ENCODE peak calls at places on chromosomes 6 and 20, in six cellular contexts. One of them, this sample, is unnamed.

GRCh38 chr6:138805431-138805830 is 9.5 kb downstream of the ECT2L start:
- DNase-seq in T-helper 9 cell: no peak
- DNase-seq in T-helper 1 cell: no peak
- DNase-seq in left lobe of liver: no peak
- DNase-seq in GM19239: no peak
- DNase-seq in breast epithelium: no peak
- DNase-seq in this sample: no peak

GRCh38 chr6:14622878-14623542 is 505.4 kb downstream of the CD83 start:
- DNase-seq in T-helper 9 cell: no peak
- DNase-seq in breast epithelium: no peak
- DNase-seq in left lobe of liver: no peak
- DNase-seq in GM19239: no peak
- DNase-seq in T-helper 1 cell: no peak
- DNase-seq in this sample: no peak

GRCh38 chr6:125165256-125165655 is 11.7 kb downstream of the TPD52L1 start:
- DNase-seq in breast epithelium: no peak
- DNase-seq in T-helper 1 cell: no peak
- DNase-seq in T-helper 9 cell: no peak
- DNase-seq in left lobe of liver: no peak
- DNase-seq in GM19239: no peak
- DNase-seq in this sample: no peak

GRCh38 chr6:155050311-155050710 is 55.2 kb downstream of the TIAM2 start:
- DNase-seq in T-helper 9 cell: no peak
- DNase-seq in left lobe of liver: no peak
- DNase-seq in breast epithelium: no peak
- DNase-seq in GM19239: no peak
- DNase-seq in T-helper 1 cell: no peak
- DNase-seq in this sample: no peak

GRCh38 chr20:41136336-41136694 is 1.0 kb upstream of the PLCG1 start:
- DNase-seq in breast epithelium: no peak
- DNase-seq in GM19239: no peak
- DNase-seq in T-helper 1 cell: no peak
- DNase-seq in T-helper 9 cell: no peak
- DNase-seq in left lobe of liver: no peak
- DNase-seq in this sample: no peak

GRCh38 chr20:17925300-17925939 is 43.2 kb downstream of the SNX5 start:
- DNase-seq in T-helper 1 cell: no peak
- DNase-seq in T-helper 9 cell: no peak
- DNase-seq in GM19239: no peak
- DNase-seq in left lobe of liver: peak
- DNase-seq in breast epithelium: no peak
- DNase-seq in this sample: no peak

GRCh38 chr6:3061501-3061941 is 6.8 kb upstream of the RIPK1 start:
- DNase-seq in T-helper 9 cell: no peak
- DNase-seq in breast epithelium: no peak
- DNase-seq in GM19239: no peak
- DNase-seq in left lobe of liver: no peak
- DNase-seq in T-helper 1 cell: no peak
- DNase-seq in this sample: no peak

GRCh38 chr6:22248513-22249308 is 48.1 kb downstream of the PRL start:
- DNase-seq in breast epithelium: no peak
- DNase-seq in T-helper 9 cell: no peak
- DNase-seq in left lobe of liver: no peak
- DNase-seq in T-helper 1 cell: no peak
- DNase-seq in GM19239: no peak
- DNase-seq in this sample: no peak

GRCh38 chr6:43934183-43934802 is 164.3 kb downstream of the VEGFA start:
- DNase-seq in T-helper 1 cell: no peak
- DNase-seq in GM19239: no peak
- DNase-seq in breast epithelium: peak
- DNase-seq in left lobe of liver: peak
- DNase-seq in T-helper 9 cell: no peak
- DNase-seq in this sample: no peak

GRCh38 chr6:39056681-39057080 is 8.1 kb downstream of the GLP1R start:
- DNase-seq in left lobe of liver: no peak
- DNase-seq in GM19239: no peak
- DNase-seq in T-helper 1 cell: no peak
- DNase-seq in breast epithelium: no peak
- DNase-seq in T-helper 9 cell: no peak
- DNase-seq in this sample: no peak

GRCh38 chr6:104472245-104472644 is 387.5 kb downstream of the HACE1 start:
- DNase-seq in left lobe of liver: no peak
- DNase-seq in GM19239: no peak
- DNase-seq in breast epithelium: no peak
- DNase-seq in T-helper 9 cell: no peak
- DNase-seq in T-helper 1 cell: no peak
- DNase-seq in this sample: no peak

GRCh38 chr6:129749749-129750120 is 39.8 kb upstream of the ARHGAP18 start:
- DNase-seq in GM19239: no peak
- DNase-seq in breast epithelium: no peak
- DNase-seq in T-helper 1 cell: no peak
- DNase-seq in left lobe of liver: no peak
- DNase-seq in T-helper 9 cell: no peak
- DNase-seq in this sample: no peak

GRCh38 chr20:51156041-51156795 is 133.3 kb upstream of the KCNG1 start:
- DNase-seq in GM19239: no peak
- DNase-seq in breast epithelium: no peak
- DNase-seq in left lobe of liver: peak
- DNase-seq in T-helper 9 cell: no peak
- DNase-seq in T-helper 1 cell: no peak
- DNase-seq in this sample: no peak

GRCh38 chr20:36491901-36492617 is 49.3 kb upstream of the MYL9 start:
- DNase-seq in T-helper 1 cell: peak
- DNase-seq in breast epithelium: no peak
- DNase-seq in GM19239: peak
- DNase-seq in left lobe of liver: no peak
- DNase-seq in T-helper 9 cell: peak
- DNase-seq in this sample: no peak

GRCh38 chr6:170209354-170210025 is 81.4 kb downstream of the DLL1 start:
- DNase-seq in T-helper 9 cell: no peak
- DNase-seq in T-helper 1 cell: no peak
- DNase-seq in GM19239: no peak
- DNase-seq in breast epithelium: no peak
- DNase-seq in left lobe of liver: peak
- DNase-seq in this sample: peak

GRCh38 chr6:137975058-137975940 is 108.2 kb downstream of the TNFAIP3 start:
- DNase-seq in left lobe of liver: no peak
- DNase-seq in GM19239: no peak
- DNase-seq in breast epithelium: no peak
- DNase-seq in T-helper 1 cell: no peak
- DNase-seq in T-helper 9 cell: no peak
- DNase-seq in this sample: no peak

GRCh38 chr6:33590531-33591198 is 10.6 kb upstream of the BAK1 start:
- DNase-seq in breast epithelium: no peak
- DNase-seq in GM19239: no peak
- DNase-seq in left lobe of liver: no peak
- DNase-seq in T-helper 1 cell: no peak
- DNase-seq in T-helper 9 cell: no peak
- DNase-seq in this sample: no peak

GRCh38 chr20:32139947-32140346 is 30.4 kb downstream of the TM9SF4 start:
- DNase-seq in T-helper 9 cell: no peak
- DNase-seq in breast epithelium: no peak
- DNase-seq in left lobe of liver: no peak
- DNase-seq in GM19239: no peak
- DNase-seq in T-helper 1 cell: no peak
- DNase-seq in this sample: no peak

GRCh38 chr6:44224978-44225330 is 1.6 kb downstream of the SLC29A1 start:
- DNase-seq in breast epithelium: no peak
- DNase-seq in GM19239: no peak
- DNase-seq in T-helper 1 cell: no peak
- DNase-seq in left lobe of liver: no peak
- DNase-seq in T-helper 9 cell: no peak
- DNase-seq in this sample: no peak

GRCh38 chr20:54219751-54220426 is 12.0 kb downstream of the PFDN4 start:
- DNase-seq in left lobe of liver: no peak
- DNase-seq in T-helper 9 cell: no peak
- DNase-seq in GM19239: no peak
- DNase-seq in T-helper 1 cell: no peak
- DNase-seq in breast epithelium: no peak
- DNase-seq in this sample: no peak

GRCh38 chr6:170101281-170102035 is 189.4 kb downstream of the DLL1 start:
- DNase-seq in GM19239: no peak
- DNase-seq in T-helper 1 cell: no peak
- DNase-seq in breast epithelium: peak
- DNase-seq in T-helper 9 cell: no peak
- DNase-seq in left lobe of liver: peak
- DNase-seq in this sample: peak

GRCh38 chr20:47133809-47134456 is 222.6 kb downstream of the ZMYND8 start:
- DNase-seq in left lobe of liver: no peak
- DNase-seq in breast epithelium: no peak
- DNase-seq in T-helper 9 cell: no peak
- DNase-seq in T-helper 1 cell: no peak
- DNase-seq in GM19239: no peak
- DNase-seq in this sample: peak

This sample was measured in mesothelial cell of epicardium.